ENCODE peak calls at places on chromosomes 6 and 20, in nine cellular contexts. O, G, N, A, M, F, X, T and Q are unnamed samples.

GRCh38 chr6:101517632-101518031 is 124.1 kb downstream of the GRIK2 start:
- DNase-seq in A (no peak), T (no peak), G (no peak), X (no peak), O (no peak), N (no peak), F (no peak), M (no peak), Q (peak; percentile 3)

GRCh38 chr6:37125779-37126553 is 44.0 kb upstream of the PIM1 start:
- DNase-seq in M (no peak), F (no peak), X (no peak), A (no peak), N (peak; percentile 46), T (peak; percentile 82), G (no peak), O (no peak), Q (no peak)

GRCh38 chr6:106181664-106182418 is 95.7 kb downstream of the PRDM1 start:
- DNase-seq in O (no peak), G (peak; percentile 47), X (no peak), F (peak; percentile 44), A (no peak), N (no peak), M (no peak), T (no peak), Q (no peak)

GRCh38 chr6:166456360-166457156 is 73.8 kb upstream of the MPC1 start:
- DNase-seq in O (no peak), G (no peak), T (peak; percentile 77), M (peak; percentile 41), F (peak; percentile 61), A (peak; percentile 61), N (no peak), X (no peak), Q (peak; percentile 51)

GRCh38 chr6:38259736-38260135 is 380.0 kb downstream of the BTBD9 start:
- DNase-seq in O (no peak), X (no peak), N (no peak), G (no peak), T (no peak), F (peak; percentile 51), M (no peak), A (no peak), Q (no peak)

GRCh38 chr6:5085638-5086293 is 625 bp downstream of the PPP1R3G start:
- DNase-seq in F (peak; percentile 49), A (no peak), X (no peak), N (peak; percentile 39), T (peak; percentile 72), G (no peak), O (no peak), M (peak; percentile 60), Q (peak; percentile 63)

GRCh38 chr6:53837875-53838806 is 43.3 kb downstream of the LRRC1 start:
- DNase-seq in X (no peak), G (no peak), F (peak; percentile 34), M (no peak), A (no peak), N (no peak), T (no peak), O (no peak), Q (no peak)

GRCh38 chr6:113634352-113635163 is 222.6 kb upstream of the MARCKS start:
- DNase-seq in F (peak; percentile 68), N (no peak), T (no peak), M (no peak), G (peak; percentile 67), O (no peak), A (no peak), X (no peak), Q (no peak)

GRCh38 chr6:71197267-71197666 is 91.3 kb upstream of the OGFRL1 start:
- DNase-seq in G (peak; percentile 72), M (no peak), T (no peak), F (no peak), N (no peak), A (no peak), O (no peak), X (no peak), Q (no peak)

GRCh38 chr6:17169291-17169690 is 67.4 kb downstream of the STMND1 start:
- DNase-seq in A (no peak), M (no peak), T (no peak), O (no peak), N (no peak), F (peak; percentile 44), X (no peak), G (peak; percentile 35), Q (no peak)
- TF ChIP-seq CTCF in A (no peak), M (no peak), T (no peak), O (no peak), N (no peak), F (no peak), X (no peak), G (no peak), Q (no peak)

GRCh38 chr6:118736351-118736750 is 85.0 kb upstream of the CEP85L start:
- DNase-seq in O (no peak), X (no peak), T (no peak), F (no peak), A (no peak), M (no peak), N (no peak), G (no peak), Q (no peak)

GRCh38 chr6:118739976-118740771 is 88.8 kb upstream of the CEP85L start:
- DNase-seq in N (no peak), T (no peak), M (no peak), G (no peak), A (no peak), X (no peak), F (peak; percentile 42), O (no peak), Q (no peak)

DNA sequence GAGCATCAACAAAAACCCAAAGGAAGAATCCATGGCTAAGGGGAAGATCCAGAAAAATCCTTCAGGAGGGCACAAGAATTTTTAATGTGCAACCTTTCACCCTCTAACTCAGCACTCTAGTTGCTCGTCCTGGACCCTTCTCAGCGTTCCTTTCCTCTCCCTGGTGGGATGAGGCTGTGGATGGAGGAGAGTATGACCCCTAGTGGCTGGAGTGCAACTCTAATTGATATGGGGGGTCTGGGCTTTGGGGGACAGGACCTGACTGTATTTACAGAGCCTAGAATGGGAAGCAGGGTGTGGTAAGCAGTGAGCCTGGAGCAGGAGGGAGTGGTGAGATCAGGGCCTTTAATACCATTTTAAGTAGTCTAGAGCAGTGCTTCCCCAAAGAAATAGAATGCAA is 83.9 kb upstream of the CEP85L start:
- DNase-seq in N (no peak), T (no peak), F (peak; percentile 23), X (no peak), G (no peak), A (no peak), M (no peak), O (no peak), Q (peak; percentile 34)
- TF ChIP-seq CTCF in N (peak; percentile 20), T (peak; percentile 59), F (peak; percentile 48), X (peak; percentile 4), G (peak; percentile 51), A (peak; percentile 21), M (peak; percentile 51), O (peak; percentile 9), Q (peak; percentile 55)

GRCh38 chr20:32577657-32578056 is 7.5 kb downstream of the NOL4L start:
- DNase-seq in O (no peak), N (no peak), X (no peak), T (no peak), F (peak; percentile 60), A (no peak), G (no peak), M (no peak), Q (no peak)

GRCh38 chr20:32578840-32579239 is 6.3 kb downstream of the NOL4L start:
- DNase-seq in F (no peak), N (no peak), G (no peak), X (no peak), O (no peak), M (no peak), A (no peak), T (no peak), Q (no peak)

GRCh38 chr20:32576560-32576959 is 8.6 kb downstream of the NOL4L start:
- DNase-seq in G (no peak), N (no peak), A (no peak), O (no peak), X (no peak), M (no peak), F (no peak), T (no peak), Q (no peak)

GRCh38 chr20:32575805-32576204 is 9.3 kb downstream of the NOL4L start:
- DNase-seq in N (no peak), M (no peak), F (no peak), A (no peak), G (no peak), X (no peak), O (no peak), T (no peak), Q (no peak)

DNA sequence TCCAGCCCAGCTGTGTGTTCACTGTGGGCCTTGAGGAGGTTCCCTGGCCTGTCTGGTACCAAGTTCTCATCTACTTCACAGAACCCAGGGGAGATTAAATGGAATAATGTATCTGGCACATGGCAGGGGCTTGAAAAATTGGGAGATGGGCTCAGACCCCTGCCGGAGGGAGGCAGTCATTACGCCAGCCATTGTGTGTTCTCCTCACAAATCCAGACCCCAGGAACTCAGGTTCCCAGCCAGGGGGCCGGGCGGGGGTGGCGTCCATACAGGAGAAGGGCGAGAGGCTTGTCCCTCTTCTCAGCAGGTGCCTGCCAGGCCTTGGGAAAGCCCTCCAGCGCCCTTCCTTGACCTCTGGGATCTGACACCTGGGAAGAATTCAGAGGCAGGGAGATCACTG is 8.1 kb downstream of the NOL4L start:
- DNase-seq in X (no peak), M (no peak), O (no peak), T (no peak), F (no peak), G (no peak), A (no peak), N (no peak), Q (no peak)
- TF ChIP-seq CTCF in X (no peak), M (no peak), O (no peak), T (peak; percentile 32), F (no peak), G (no peak), A (no peak), N (peak; percentile 42), Q (no peak)

GRCh38 chr20:13220194-13220856 is 749 bp upstream of the ISM1 start:
- DNase-seq in A (peak; percentile 80), X (no peak), O (no peak), T (peak; percentile 52), F (peak; percentile 21), M (no peak), G (no peak), N (peak; percentile 35), Q (peak; percentile 35)

GRCh38 chr20:13220857-13221297 is at the start of gene ISM1:
- DNase-seq in O (no peak), X (no peak), N (peak; percentile 26), M (peak; percentile 42), T (no peak), F (peak; percentile 6), G (no peak), A (peak; percentile 66), Q (peak; percentile 43)

GRCh38 chr20:13222319-13222716 is 1.2 kb downstream of the ISM1 start:
- DNase-seq in G (no peak), A (no peak), M (no peak), N (no peak), T (no peak), F (no peak), X (no peak), O (no peak), Q (no peak)

GRCh38 chr20:13221313-13221672 is 219 bp downstream of the ISM1 start:
- DNase-seq in T (no peak), X (no peak), N (no peak), O (no peak), M (no peak), G (no peak), F (no peak), A (no peak), Q (no peak)

GRCh38 chr20:13221673-13222318 is 722 bp downstream of the ISM1 start:
- DNase-seq in N (peak; percentile 56), O (no peak), G (no peak), M (peak; percentile 80), F (peak; percentile 66), A (peak; percentile 77), X (peak; percentile 70), T (peak; percentile 61), Q (peak; percentile 84)
- TF ChIP-seq CTCF in N (no peak), O (peak; percentile 9), G (peak; percentile 18), M (no peak), F (no peak), A (no peak), X (no peak), T (no peak), Q (no peak)